ENCODE peak calls at places on chromosomes 1 and 21, in eight cellular contexts. E is neuronal stem cell; U is naive thymus-derived CD4-positive, alpha-beta T cell; K is left lung; O is CD8-positive, alpha-beta memory T cell; Q is transverse colon; B is ascending aorta; S is left ventricle myocardium inferior. L is an unnamed sample.
A peak's percentile ranks its signal among the peaks of the same experiment; 100 is the strongest.

GRCh38 chr1:39352881-39353280 is 138.6 kb upstream of the BMP8A start:
- DNase-seq in K (no peak), U (no peak), S (no peak), E (no peak), B (no peak), Q (no peak), O (no peak), L (no peak)

GRCh38 chr1:162939035-162939434 is 78.1 kb upstream of the CCDC190 start:
- DNase-seq in Q (no peak), K (no peak), E (no peak), S (no peak), U (no peak), B (no peak), O (no peak), L (no peak)

GRCh38 chr1:3560199-3560955 is 50.9 kb downstream of the MEGF6 start:
- DNase-seq in B (no peak), S (no peak), E (no peak), K (no peak), U (no peak), Q (no peak), O (no peak), L (no peak)

GRCh38 chr1:212450331-212450881 is 17.7 kb downstream of the NENF start:
- DNase-seq in B (no peak), O (no peak), K (no peak), S (no peak), E (no peak), Q (no peak), U (no peak), L (no peak)

GRCh38 chr1:11960710-11961109 is 19.5 kb upstream of the MFN2 start:
- DNase-seq in Q (no peak), O (no peak), S (no peak), B (no peak), K (peak; percentile 60), E (no peak), U (no peak), L (no peak)

GRCh38 chr1:101293461-101294045 is 56.7 kb downstream of the S1PR1 start:
- DNase-seq in U (peak; percentile 66), S (no peak), K (no peak), E (no peak), Q (no peak), O (peak; percentile 65), B (no peak), L (peak; percentile 86)

GRCh38 chr1:119880063-119880462 is 16.3 kb downstream of the ADAM30 start:
- DNase-seq in S (no peak), B (no peak), Q (no peak), K (no peak), E (no peak), O (no peak), U (no peak), L (no peak)

GRCh38 chr1:70224954-70225353 is 3.8 kb downstream of the SRSF11 start:
- DNase-seq in S (no peak), U (no peak), O (no peak), E (no peak), B (no peak), Q (no peak), K (no peak), L (peak; percentile 4)

GRCh38 chr1:38418195-38419030 is 371.8 kb upstream of the POU3F1 start:
- DNase-seq in Q (no peak), S (no peak), B (no peak), E (peak; percentile 61), O (no peak), K (no peak), U (no peak), L (no peak)

GRCh38 chr1:241701483-241702290 is 49.6 kb downstream of the WDR64 start:
- DNase-seq in E (no peak), S (no peak), O (no peak), U (no peak), K (no peak), Q (no peak), B (no peak), L (no peak)

GRCh38 chr1:228018961-228019721 is 12.3 kb downstream of the WNT3A start:
- DNase-seq in S (peak; percentile 4), Q (no peak), K (peak; percentile 15), O (peak; percentile 42), U (no peak), E (no peak), B (no peak), L (no peak)

GRCh38 chr1:112308716-112309115 is 87.3 kb upstream of the CTTNBP2NL start:
- DNase-seq in U (no peak), B (no peak), K (no peak), O (no peak), S (no peak), E (no peak), Q (no peak), L (no peak)

GRCh38 chr1:112304151-112304550 is 91.9 kb upstream of the CTTNBP2NL start:
- DNase-seq in O (no peak), S (no peak), B (no peak), E (no peak), U (no peak), K (no peak), Q (no peak), L (no peak)

GRCh38 chr1:112307930-112308329 is 88.1 kb upstream of the CTTNBP2NL start:
- DNase-seq in E (no peak), S (no peak), K (no peak), B (no peak), U (no peak), O (no peak), Q (no peak), L (no peak)

GRCh38 chr1:112309499-112309898 is 86.5 kb upstream of the CTTNBP2NL start:
- DNase-seq in S (no peak), Q (no peak), O (no peak), U (no peak), K (peak; percentile 44), E (no peak), B (no peak), L (no peak)

DNA sequence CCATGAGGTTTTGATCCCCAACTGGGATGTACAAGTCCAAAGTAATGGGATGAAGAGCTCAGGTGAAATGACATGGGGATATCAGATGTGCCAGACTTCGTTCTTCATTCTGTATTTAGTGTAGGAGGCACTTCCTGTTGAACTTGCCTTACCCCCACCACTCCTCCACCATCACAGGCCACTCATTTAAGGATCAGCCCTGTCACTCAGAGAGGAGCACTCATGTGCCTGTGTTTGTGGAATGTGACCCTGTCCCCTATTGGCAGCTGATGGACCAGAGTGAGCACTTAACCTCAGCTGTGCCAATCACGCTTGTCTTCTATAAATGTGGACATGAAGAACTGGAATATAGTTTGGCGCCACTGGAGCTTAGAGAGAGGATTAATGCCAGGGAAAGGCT is 91.4 kb upstream of the CTTNBP2NL start:
- DNase-seq in S (no peak), Q (no peak), E (no peak), B (no peak), U (no peak), O (no peak), K (no peak), L (no peak)
- H3K36me3 ChIP-seq in S (no peaks in the 10 kb centered on the region), Q (no peaks in the 10 kb centered on the region), E (no peaks in the 10 kb centered on the region), B (no peaks in the 10 kb centered on the region), U (no peaks in the 10 kb centered on the region), O (no peaks in the 10 kb centered on the region), K (no peaks in the 10 kb centered on the region), L (no peaks in the 10 kb centered on the region)

DNA sequence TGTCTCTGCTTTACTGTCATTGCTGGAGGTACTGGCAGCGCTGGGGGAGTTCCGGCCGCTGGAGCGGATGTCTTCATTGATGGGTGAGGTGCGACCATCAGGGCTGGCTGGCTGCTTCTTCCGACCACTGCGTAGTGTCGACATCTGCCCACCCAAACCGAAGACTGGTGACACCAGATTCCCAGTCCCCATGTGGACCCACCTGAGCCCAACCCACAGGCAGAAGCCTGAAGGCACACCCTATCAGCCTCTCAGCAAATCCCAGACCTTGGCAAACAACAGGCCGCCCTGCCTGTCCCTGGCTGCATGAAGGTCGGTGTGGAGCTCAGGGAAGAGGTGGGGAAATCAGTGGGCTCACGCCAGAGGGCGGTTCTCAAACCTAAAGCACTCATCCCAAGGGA is 44.8 kb downstream of the SLC45A1 start:
- DNase-seq in S (no peak), K (no peak), O (no peak), B (no peak), U (no peak), E (no peak), Q (no peak), L (no peak)
- H3K36me3 ChIP-seq in S (peaks cover 87% of the 10 kb centered on the region), K (peaks cover 3% of the 10 kb centered on the region), O (peaks cover 41% of the 10 kb centered on the region), B (peaks cover 85% of the 10 kb centered on the region), U (peaks cover 32% of the 10 kb centered on the region), E (peaks cover 51% of the 10 kb centered on the region), Q (peaks cover 43% of the 10 kb centered on the region), L (peaks cover 60% of the 10 kb centered on the region)

GRCh38 chr21:29053011-29053553 is 20.4 kb downstream of the CCT8 start:
- DNase-seq in U (no peak), E (no peak), B (no peak), Q (no peak), O (no peak), S (no peak), K (no peak), L (no peak)
- H3K36me3 ChIP-seq in U (peaks cover 7% of the 10 kb centered on the region), E (peaks cover 31% of the 10 kb centered on the region), B (peaks cover 78% of the 10 kb centered on the region), Q (peaks cover 65% of the 10 kb centered on the region), O (peaks cover 63% of the 10 kb centered on the region), S (peaks cover 98% of the 10 kb centered on the region), K (no peaks in the 10 kb centered on the region), L (peaks cover 12% of the 10 kb centered on the region)

GRCh38 chr1:54248966-54249365 is 49.0 kb downstream of the MRPL37 start:
- DNase-seq in U (no peak), E (no peak), S (no peak), O (no peak), Q (no peak), K (no peak), B (no peak), L (peak; percentile 29)
- H3K36me3 ChIP-seq in U (no peaks in the 10 kb centered on the region), E (peaks cover 17% of the 10 kb centered on the region), S (peaks cover 15% of the 10 kb centered on the region), O (no peaks in the 10 kb centered on the region), Q (no peaks in the 10 kb centered on the region), K (no peaks in the 10 kb centered on the region), B (peaks cover 22% of the 10 kb centered on the region), L (peaks cover 1% of the 10 kb centered on the region)

DNA sequence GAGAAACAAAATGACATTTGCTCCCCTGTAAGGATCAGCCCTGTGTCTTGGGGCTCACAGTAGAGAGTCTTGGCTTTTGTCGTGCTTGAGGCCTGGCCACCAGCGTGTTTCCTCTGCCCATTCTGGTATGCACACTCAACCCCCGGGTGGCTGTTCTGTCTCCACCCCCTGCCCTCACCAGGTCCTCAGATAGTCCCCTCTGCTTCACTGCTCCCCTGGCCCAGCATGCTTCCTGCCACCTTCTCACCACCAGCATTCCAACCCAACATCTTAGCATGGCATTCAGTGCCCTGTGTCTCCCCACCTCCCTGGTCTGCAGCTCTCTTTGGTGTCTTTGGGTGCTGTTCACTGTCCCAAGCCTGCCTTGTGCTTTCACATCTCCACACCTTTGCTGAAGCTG is 16.2 kb downstream of the ZNF362 start:
- DNase-seq in U (no peak), Q (no peak), K (no peak), S (no peak), O (no peak), E (no peak), B (no peak), L (no peak)
- H3K36me3 ChIP-seq in U (no peaks in the 10 kb centered on the region), Q (peaks cover 7% of the 10 kb centered on the region), K (no peaks in the 10 kb centered on the region), S (peaks cover 17% of the 10 kb centered on the region), O (no peaks in the 10 kb centered on the region), E (peaks cover 25% of the 10 kb centered on the region), B (peaks cover 16% of the 10 kb centered on the region), L (peaks cover 2% of the 10 kb centered on the region)